ENCODE peak calls at places on chromosomes 3 and 15, in eight cellular contexts. Q is left lung, N is lung, O is iPS DF 6.9, K is breast epithelium, D is GM23248, T is H9, W is endothelial cell of umbilical vein. F is an unnamed sample. For H3K4me1, the result is how much of the 10 kb centered on the place peaks cover.

GRCh38 chr15:38683382-38684242 is 119.0 kb upstream of the RASGRP1 start:
- DNase-seq in Q (no peak), N (peak), O (no peak), K (peak), D (peak), T (peak), W (peak), F (peak)

GRCh38 chr3:72891053-72891855 is 3.4 kb downstream of the GXYLT2 start:
- DNase-seq in Q (no peak), N (no peak), O (no peak), K (peak), D (peak), T (no peak), W (no peak), F (peak)

GRCh38 chr3:61626484-61626883 is 65.1 kb downstream of the PTPRG start:
- DNase-seq in Q (no peak), N (no peak), O (no peak), K (no peak), D (no peak), T (no peak), W (no peak), F (no peak)

GRCh38 chr3:155647988-155648591 is 96.8 kb downstream of the PLCH1 start:
- DNase-seq in Q (no peak), N (no peak), O (no peak), K (no peak), D (no peak), T (no peak), W (no peak), F (no peak)

GRCh38 chr3:172125963-172126403 is 86.6 kb downstream of the FNDC3B start:
- DNase-seq in Q (no peak), N (peak), O (no peak), K (no peak), D (peak), T (no peak), W (peak), F (peak)

GRCh38 chr15:95923797-95924196 is 406.7 kb upstream of the NR2F2 start:
- DNase-seq in Q (no peak), N (no peak), O (no peak), K (no peak), D (no peak), T (no peak), W (no peak), F (no peak)

GRCh38 chr3:160780246-160780645 is 24.2 kb downstream of the PPM1L start:
- DNase-seq in Q (no peak), N (no peak), O (no peak), K (no peak), D (no peak), T (no peak), W (no peak), F (no peak)

GRCh38 chr3:135803291-135803690 is 162.2 kb upstream of the PPP2R3A start:
- DNase-seq in Q (no peak), N (no peak), O (no peak), K (no peak), D (no peak), T (no peak), W (no peak), F (no peak)

GRCh38 chr3:17258823-17259436 is 374.2 kb downstream of the PLCL2 start:
- DNase-seq in Q (no peak), N (no peak), O (no peak), K (no peak), D (peak), T (no peak), W (peak), F (peak)

GRCh38 chr15:90191795-90192494 is 9.2 kb upstream of the SEMA4B start:
- DNase-seq in Q (peak), N (peak), O (no peak), K (peak), D (no peak), T (no peak), W (no peak), F (no peak)

GRCh38 chr15:32898414-32898813 is 180.6 kb downstream of the GREM1 start:
- DNase-seq in Q (no peak), N (no peak), O (no peak), K (no peak), D (no peak), T (no peak), W (no peak), F (peak)

GRCh38 chr15:90571063-90571541 is 41.4 kb downstream of the CRTC3 start:
- DNase-seq in Q (no peak), N (no peak), O (no peak), K (peak), D (peak), T (no peak), W (no peak), F (peak)

GRCh38 chr3:123338620-123339061 is 110.2 kb downstream of the ADCY5 start:
- DNase-seq in Q (no peak), N (no peak), O (no peak), K (no peak), D (no peak), T (no peak), W (no peak), F (no peak)

GRCh38 chr3:51968175-51968681 is 974 bp upstream of the PCBP4 start:
- DNase-seq in Q (peak), N (no peak), O (no peak), K (no peak), D (peak), T (peak), W (no peak), F (no peak)

GRCh38 chr3:192422321-192422997 is 304.9 kb downstream of the FGF12 start:
- DNase-seq in Q (no peak), N (no peak), O (no peak), K (no peak), D (peak), T (no peak), W (peak), F (peak)

GRCh38 chr3:196412704-196413103 is 19.5 kb downstream of the UBXN7 start:
- DNase-seq in Q (no peak), N (no peak), O (no peak), K (no peak), D (no peak), T (no peak), W (no peak), F (no peak)

GRCh38 chr3:196406806-196407470 is 25.3 kb downstream of the UBXN7 start:
- DNase-seq in Q (no peak), N (no peak), O (no peak), K (no peak), D (peak), T (no peak), W (no peak), F (no peak)

GRCh38 chr3:196408565-196409300 is 23.5 kb downstream of the UBXN7 start:
- DNase-seq in Q (no peak), N (no peak), O (no peak), K (no peak), D (no peak), T (no peak), W (no peak), F (no peak)

GRCh38 chr3:196414469-196414868 is 17.8 kb downstream of the UBXN7 start:
- DNase-seq in Q (no peak), N (no peak), O (no peak), K (no peak), D (peak), T (no peak), W (no peak), F (peak)

GRCh38 chr3:196409409-196409808 is 22.8 kb downstream of the UBXN7 start:
- DNase-seq in Q (no peak), N (no peak), O (no peak), K (no peak), D (no peak), T (no peak), W (no peak), F (no peak)
- H3K4me1 ChIP-seq in Q (under half), N (under half), O (under half), K (under half), D (under half), T (under half), W (under half), F (under half)

GRCh38 chr3:128480717-128481437 is 12.1 kb downstream of the GATA2 start:
- DNase-seq in Q (peak), N (no peak), O (no peak), K (no peak), D (no peak), T (no peak), W (no peak), F (no peak)

GRCh38 chr3:128481438-128481942 is 11.5 kb downstream of the GATA2 start:
- DNase-seq in Q (peak), N (no peak), O (no peak), K (no peak), D (peak), T (no peak), W (peak), F (no peak)

GRCh38 chr3:128482857-128483656 is 9.9 kb downstream of the GATA2 start:
- DNase-seq in Q (peak), N (no peak), O (no peak), K (no peak), D (peak), T (peak), W (peak), F (peak)

GRCh38 chr3:128483657-128484403 is 9.2 kb downstream of the GATA2 start:
- DNase-seq in Q (peak), N (no peak), O (no peak), K (no peak), D (peak), T (peak), W (peak), F (no peak)

GRCh38 chr3:128482175-128482856 is 10.7 kb downstream of the GATA2 start:
- DNase-seq in Q (peak), N (no peak), O (no peak), K (no peak), D (peak), T (no peak), W (peak), F (no peak)
- H3K4me1 ChIP-seq in Q (under half), N (under half), O (under half), K (under half), D (under half), T (under half), W (half or more), F (under half)

GRCh38 chr15:94234300-94234699 is 2.9 kb downstream of the MCTP2 start:
- DNase-seq in Q (peak), N (peak), O (no peak), K (no peak), D (no peak), T (no peak), W (no peak), F (no peak)

GRCh38 chr15:94236638-94237037 is 5.3 kb downstream of the MCTP2 start:
- DNase-seq in Q (no peak), N (no peak), O (no peak), K (no peak), D (no peak), T (no peak), W (no peak), F (peak)

GRCh38 chr15:94237903-94238302 is 6.5 kb downstream of the MCTP2 start:
- DNase-seq in Q (no peak), N (no peak), O (no peak), K (no peak), D (no peak), T (no peak), W (no peak), F (peak)

GRCh38 chr15:94235681-94236080 is 4.3 kb downstream of the MCTP2 start:
- DNase-seq in Q (no peak), N (no peak), O (no peak), K (no peak), D (no peak), T (no peak), W (no peak), F (no peak)

GRCh38 chr15:94235041-94235440 is 3.7 kb downstream of the MCTP2 start:
- DNase-seq in Q (no peak), N (no peak), O (no peak), K (no peak), D (no peak), T (no peak), W (no peak), F (no peak)
- H3K4me1 ChIP-seq in Q (under half), N (under half), O (under half), K (under half), D (under half), T (under half), W (under half), F (under half)

DNA sequence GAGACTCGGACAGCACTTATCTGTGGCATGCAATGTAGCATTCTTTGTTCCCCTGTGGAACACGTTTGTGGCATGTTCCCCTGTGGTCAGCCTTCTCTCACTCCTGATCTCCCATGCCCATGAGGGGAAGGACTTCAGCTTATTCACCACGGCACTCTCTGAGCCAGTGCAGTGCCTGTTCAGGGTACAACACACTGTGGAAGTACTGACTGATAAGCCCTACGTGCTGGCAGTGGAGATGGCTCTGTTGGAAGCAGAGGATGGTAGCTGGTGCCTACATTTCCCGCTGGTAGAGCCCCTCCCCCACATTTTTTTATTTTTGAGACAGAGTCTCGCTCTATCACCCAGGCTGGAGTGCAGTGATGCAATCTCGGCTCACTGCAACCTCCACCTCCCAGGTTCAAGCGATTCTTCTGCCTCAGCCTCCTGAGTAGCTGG is 43.5 kb upstream of the ETV5 start:
- DNase-seq in Q (no peak), N (no peak), O (no peak), K (no peak), D (no peak), T (no peak), W (no peak), F (no peak)
- H3K4me1 ChIP-seq in Q (under half), N (under half), O (under half), K (under half), D (under half), T (under half), W (under half), F (under half)

DNA sequence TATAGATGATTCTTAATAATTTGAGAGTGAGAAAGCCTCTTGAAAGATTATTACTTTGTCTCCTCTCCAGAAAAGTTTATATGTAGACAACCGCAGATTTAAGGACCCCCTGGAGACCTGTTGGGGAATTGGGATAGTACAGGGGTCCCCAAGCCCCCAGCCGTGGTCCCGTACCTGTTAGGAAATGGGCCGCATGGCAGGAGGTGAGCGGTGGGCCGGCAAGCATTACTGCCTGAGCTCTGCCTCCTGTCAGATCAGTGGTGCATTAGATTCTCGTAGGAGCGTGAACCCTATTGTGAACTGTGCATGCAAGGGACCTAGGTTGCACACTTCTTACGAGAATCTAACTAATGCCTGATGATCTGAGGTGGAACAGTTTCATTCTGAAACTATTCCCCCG is 78.3 kb downstream of the PFN2 start:
- DNase-seq in Q (peak), N (no peak), O (no peak), K (no peak), D (no peak), T (no peak), W (no peak), F (no peak)
- H3K4me1 ChIP-seq in Q (under half), N (under half), O (under half), K (under half), D (under half), T (under half), W (under half), F (under half)

DNA sequence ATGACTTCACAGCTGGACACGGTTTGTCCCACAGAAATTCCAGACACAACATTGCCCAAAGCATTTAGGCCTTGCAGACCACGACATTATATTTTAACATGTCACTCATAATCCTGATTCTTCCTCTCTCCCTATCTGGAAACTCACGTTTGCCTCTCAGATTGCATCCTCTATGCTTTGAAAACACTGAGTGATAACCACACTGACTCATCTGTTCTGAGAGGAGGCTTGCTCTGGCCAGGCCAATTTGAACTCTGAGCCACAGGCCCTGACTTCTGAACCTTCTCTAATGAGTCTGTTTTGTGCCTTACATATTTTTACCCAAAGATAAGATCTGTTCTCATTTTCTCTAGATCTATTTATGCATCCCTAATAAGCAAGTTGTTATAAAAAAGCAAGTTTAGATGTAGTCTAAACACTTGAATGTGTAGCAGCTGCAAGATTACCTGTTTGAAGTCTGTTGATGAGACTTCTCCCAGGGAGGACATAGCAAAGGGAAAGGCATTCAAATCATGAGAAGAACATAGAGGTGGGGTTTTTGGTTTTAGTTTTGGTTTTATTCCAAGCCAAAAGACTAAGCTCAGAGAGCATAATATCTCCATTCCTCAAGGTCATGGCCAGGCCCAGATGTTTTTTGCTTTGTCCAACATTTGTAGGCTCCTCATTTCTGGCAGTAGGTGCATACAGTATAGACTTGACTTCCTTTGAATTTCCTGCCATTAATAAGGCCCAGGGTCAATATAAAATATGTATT is 234.3 kb upstream of the LRTM1 start:
- DNase-seq in Q (no peak), N (no peak), O (no peak), K (no peak), D (peak), T (no peak), W (no peak), F (peak)
- H3K4me1 ChIP-seq in Q (under half), N (under half), O (under half), K (under half), D (half or more), T (under half), W (under half), F (under half)

F was measured in PC-3.